ENCODE peak calls at places on chromosomes 16 and 17, in seven cellular contexts. A is lower lobe of right lung, G is RWPE1, D is LNCaP clone FGC, J is thoracic aorta, P is neural progenitor cell, Q is body of pancreas. T is an unnamed sample.

GRCh38 chr17:72635034-72635654 is 457.3 kb downstream of the SLC39A11 start:
- DNase-seq in G (no peak), D (no peak), Q (no peak), P (no peak), A (no peak), J (no peak), T (no peak)

GRCh38 chr17:76560036-76560876 is 20.4 kb downstream of the PRCD start:
- DNase-seq in J (no peak), Q (no peak), A (no peak), G (no peak), D (no peak), P (no peak), T (no peak)

GRCh38 chr17:8621585-8621984 is 8.9 kb downstream of the MYH10 start:
- DNase-seq in G (no peak), J (no peak), P (no peak), A (no peak), D (no peak), Q (no peak), T (no peak)

GRCh38 chr16:65312071-65312470 is 190.2 kb upstream of the CDH11 start:
- DNase-seq in D (no peak), P (no peak), Q (no peak), G (no peak), J (no peak), A (no peak), T (no peak)

GRCh38 chr16:86962259-86962658 is 354.9 kb downstream of the C16orf95 start:
- DNase-seq in D (no peak), A (no peak), J (no peak), G (no peak), Q (no peak), P (no peak), T (no peak)

GRCh38 chr16:847151-847550 is 46.6 kb upstream of the GNG13 start:
- DNase-seq in G (no peak), Q (no peak), D (no peak), J (no peak), A (no peak), P (no peak), T (no peak)

GRCh38 chr17:60142872-60143499 is 6.8 kb upstream of the CA4 start:
- DNase-seq in P (peak; percentile 94), A (peak; percentile 88), G (peak; percentile 56), J (peak; percentile 47), D (peak; percentile 50), Q (peak; percentile 88), T (peak; percentile 93)

GRCh38 chr16:89395150-89396142 is 94.9 kb downstream of the ANKRD11 start:
- DNase-seq in P (peak; percentile 39), A (peak; percentile 86), Q (peak; percentile 97), G (peak; percentile 95), D (peak; percentile 93), J (peak; percentile 83), T (no peak)

GRCh38 chr17:79832211-79833109 is 6.8 kb downstream of the CBX4 start:
- DNase-seq in P (peak; percentile 80), Q (peak; percentile 57), D (no peak), A (peak; percentile 56), G (no peak), J (no peak), T (no peak)

GRCh38 chr17:13420294-13421277 is 181.1 kb downstream of the HS3ST3A1 start:
- DNase-seq in P (no peak), G (peak; percentile 62), A (no peak), Q (no peak), D (peak; percentile 21), J (no peak), T (no peak)

GRCh38 chr16:24906199-24906808 is 60.5 kb downstream of the SLC5A11 start:
- DNase-seq in P (no peak), J (no peak), A (no peak), D (peak; percentile 37), G (peak; percentile 25), Q (no peak), T (no peak)

GRCh38 chr17:48625502-48626201 is 506 bp downstream of the HOXB9 start:
- DNase-seq in D (peak; percentile 15), A (no peak), J (no peak), G (peak; percentile 69), Q (peak; percentile 28), P (peak; percentile 63), T (no peak)

GRCh38 chr16:28524544-28525179 is 14.1 kb downstream of the NUPR1 start:
- DNase-seq in J (no peak), D (no peak), Q (no peak), G (no peak), A (no peak), P (no peak), T (no peak)

GRCh38 chr17:62625870-62626200 is 1.6 kb upstream of the MRC2 start:
- DNase-seq in G (no peak), P (peak; percentile 73), A (no peak), D (no peak), J (no peak), Q (no peak), T (no peak)

GRCh38 chr17:35052780-35053179 is 10.7 kb downstream of the RFFL start:
- DNase-seq in Q (no peak), D (no peak), P (no peak), G (no peak), J (no peak), A (no peak), T (no peak)

GRCh38 chr16:52463904-52464303 is 83.0 kb downstream of the TOX3 start:
- DNase-seq in J (no peak), Q (no peak), G (no peak), P (no peak), D (no peak), A (no peak), T (no peak)

GRCh38 chr16:3519581-3519980 is 18.8 kb downstream of the CLUAP1 start:
- DNase-seq in P (no peak), D (no peak), Q (no peak), G (no peak), J (no peak), A (no peak), T (no peak)

GRCh38 chr17:77184474-77184873 is 43.7 kb downstream of the SEC14L1 start:
- DNase-seq in Q (no peak), A (no peak), P (no peak), J (no peak), G (peak; percentile 21), D (no peak), T (no peak)

GRCh38 chr16:20349615-20350014 is 2.9 kb downstream of the UMOD start:
- DNase-seq in G (no peak), D (no peak), A (no peak), J (no peak), P (peak; percentile 17), Q (no peak), T (no peak)
- TF ChIP-seq CTCF in G (no peak), D (no peak), A (no peak), J (no peak), P (peak; percentile 49), Q (no peak), T (peak; percentile 24)

GRCh38 chr16:67281536-67282446 is 2.5 kb downstream of the PLEKHG4 start:
- DNase-seq in D (no peak), Q (no peak), P (no peak), A (no peak), G (no peak), J (no peak), T (no peak)
- TF ChIP-seq CTCF in D (no peak), Q (no peak), P (no peak), A (no peak), G (no peak), J (no peak), T (no peak)

DNA sequence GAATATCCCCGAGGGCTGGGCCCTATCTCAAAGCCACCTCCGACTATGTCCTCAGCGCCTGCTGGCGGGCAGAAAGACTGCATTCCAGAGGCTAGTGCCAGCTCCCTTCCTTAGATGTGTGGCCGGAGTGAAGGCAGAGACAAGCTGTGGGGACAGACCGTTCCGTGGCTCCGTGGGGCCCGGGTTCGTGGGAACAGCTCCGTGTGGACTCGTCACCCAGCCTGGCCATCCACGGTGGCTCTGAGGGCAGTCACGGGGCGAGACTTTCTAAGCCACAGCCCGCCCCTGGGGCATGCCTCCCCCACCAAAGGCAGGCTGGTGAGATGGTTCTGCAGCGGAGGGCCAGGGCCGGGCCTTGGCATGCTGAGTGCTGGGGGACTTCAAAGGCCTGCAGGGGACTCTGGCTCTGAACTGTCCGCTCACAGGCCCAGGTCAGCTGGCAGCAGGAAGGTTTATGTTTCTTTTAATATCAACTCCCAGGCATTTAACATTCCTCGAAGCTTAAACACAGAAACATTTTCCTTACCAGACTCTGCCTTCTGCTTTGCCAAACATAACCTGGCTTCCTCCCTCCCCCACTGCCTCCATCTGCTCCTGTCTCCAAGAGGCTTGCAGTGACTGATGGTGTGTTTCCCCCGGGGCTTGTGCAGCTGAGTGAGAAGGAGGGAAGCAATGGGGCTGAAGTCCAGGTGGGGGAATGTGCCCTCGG is 50.4 kb downstream of the TIMM22 start:
- DNase-seq in A (peak; percentile 49), G (no peak), P (no peak), J (peak; percentile 81), D (no peak), Q (no peak), T (no peak)
- TF ChIP-seq CTCF in A (peak; percentile 32), G (no peak), P (no peak), J (peak; percentile 65), D (no peak), Q (no peak), T (no peak)

GRCh38 chr16:79164378-79164720 is 436.2 kb downstream of the MAF start:
- DNase-seq in D (no peak), G (no peak), P (no peak), Q (no peak), J (no peak), A (no peak), T (no peak)
- TF ChIP-seq CTCF in D (no peak), G (no peak), P (no peak), Q (no peak), J (no peak), A (no peak), T (no peak)

T was measured in endothelial cell.